ENCODE peak calls at places on chromosomes 6 and 20, in five cellular contexts. One of them, this sample, is unnamed.

GRCh38 chr20:10642859-10643559 is 30.8 kb downstream of the JAG1 start:
- DNase-seq in stomach: no peak
- DNase-seq in HepG2: no peak
- DNase-seq in sigmoid colon: no peak
- DNase-seq in transverse colon: no peak
- DNase-seq in this sample: no peak

GRCh38 chr6:102798631-102799030 is 1405.1 kb downstream of the GRIK2 start:
- DNase-seq in stomach: no peak
- DNase-seq in HepG2: no peak
- DNase-seq in sigmoid colon: no peak
- DNase-seq in transverse colon: no peak
- DNase-seq in this sample: no peak

GRCh38 chr6:71481801-71482200 is 193.2 kb downstream of the OGFRL1 start:
- DNase-seq in stomach: no peak
- DNase-seq in HepG2: no peak
- DNase-seq in sigmoid colon: no peak
- DNase-seq in transverse colon: no peak
- DNase-seq in this sample: no peak

GRCh38 chr20:40192083-40192482 is 497.0 kb downstream of the MAFB start:
- DNase-seq in stomach: no peak
- DNase-seq in HepG2: no peak
- DNase-seq in sigmoid colon: no peak
- DNase-seq in transverse colon: no peak
- DNase-seq in this sample: peak; percentile 22

GRCh38 chr20:24781061-24781980 is 167.7 kb upstream of the CST7 start:
- DNase-seq in stomach: no peak
- DNase-seq in HepG2: peak; percentile 39
- DNase-seq in sigmoid colon: peak; percentile 56
- DNase-seq in transverse colon: no peak
- DNase-seq in this sample: peak; percentile 19

GRCh38 chr6:14804444-14805210 is 441.2 kb upstream of the JARID2 start:
- DNase-seq in stomach: peak; percentile 77
- DNase-seq in HepG2: peak; percentile 54
- DNase-seq in sigmoid colon: peak; percentile 95
- DNase-seq in transverse colon: peak; percentile 93
- DNase-seq in this sample: peak; percentile 86

GRCh38 chr20:14401479-14402138 is 64.2 kb upstream of the FLRT3 start:
- DNase-seq in stomach: no peak
- DNase-seq in HepG2: no peak
- DNase-seq in sigmoid colon: no peak
- DNase-seq in transverse colon: no peak
- DNase-seq in this sample: no peak

GRCh38 chr6:97175806-97176205 is 107.2 kb downstream of the MMS22L start:
- DNase-seq in stomach: no peak
- DNase-seq in HepG2: no peak
- DNase-seq in sigmoid colon: no peak
- DNase-seq in transverse colon: no peak
- DNase-seq in this sample: peak; percentile 46

GRCh38 chr20:41029150-41029872 is 689 bp downstream of the TOP1 start:
- DNase-seq in stomach: no peak
- DNase-seq in HepG2: no peak
- DNase-seq in sigmoid colon: peak; percentile 68
- DNase-seq in transverse colon: peak; percentile 32
- DNase-seq in this sample: no peak

GRCh38 chr20:10604865-10605440 is 68.8 kb downstream of the JAG1 start:
- DNase-seq in stomach: no peak
- DNase-seq in HepG2: no peak
- DNase-seq in sigmoid colon: no peak
- DNase-seq in transverse colon: no peak
- DNase-seq in this sample: no peak

GRCh38 chr6:135941275-135941674 is 89.8 kb downstream of the PDE7B start:
- DNase-seq in stomach: no peak
- DNase-seq in HepG2: no peak
- DNase-seq in sigmoid colon: no peak
- DNase-seq in transverse colon: no peak
- DNase-seq in this sample: no peak

GRCh38 chr6:25061289-25061945 is 125.7 kb upstream of the RIPOR2 start:
- DNase-seq in stomach: no peak
- DNase-seq in HepG2: no peak
- DNase-seq in sigmoid colon: no peak
- DNase-seq in transverse colon: no peak
- DNase-seq in this sample: no peak

GRCh38 chr20:13008761-13009681 is at the start of gene SPTLC3:
- DNase-seq in stomach: peak; percentile 48
- DNase-seq in HepG2: peak; percentile 56
- DNase-seq in sigmoid colon: peak; percentile 73
- DNase-seq in transverse colon: peak; percentile 62
- DNase-seq in this sample: peak; percentile 72
- TF ChIP-seq POLR2AphosphoS5 in stomach: peak; percentile 10
- TF ChIP-seq POLR2AphosphoS5 in HepG2: peak; percentile 93
- TF ChIP-seq POLR2AphosphoS5 in sigmoid colon: peak; percentile 62
- TF ChIP-seq POLR2AphosphoS5 in transverse colon: peak; percentile 64
- TF ChIP-seq POLR2AphosphoS5 in this sample: peak; percentile 43

GRCh38 chr6:6008114-6008647 is 1.5 kb upstream of the NRN1 start:
- DNase-seq in stomach: no peak
- DNase-seq in HepG2: no peak
- DNase-seq in sigmoid colon: no peak
- DNase-seq in transverse colon: no peak
- DNase-seq in this sample: no peak

GRCh38 chr6:6005467-6006427 is 978 bp downstream of the NRN1 start:
- DNase-seq in stomach: no peak
- DNase-seq in HepG2: no peak
- DNase-seq in sigmoid colon: no peak
- DNase-seq in transverse colon: no peak
- DNase-seq in this sample: no peak

GRCh38 chr6:6006428-6007310 is at the start of gene NRN1:
- DNase-seq in stomach: no peak
- DNase-seq in HepG2: no peak
- DNase-seq in sigmoid colon: no peak
- DNase-seq in transverse colon: no peak
- DNase-seq in this sample: no peak

GRCh38 chr6:6007311-6008113 is 787 bp upstream of the NRN1 start:
- DNase-seq in stomach: no peak
- DNase-seq in HepG2: no peak
- DNase-seq in sigmoid colon: no peak
- DNase-seq in transverse colon: no peak
- DNase-seq in this sample: no peak

GRCh38 chr6:6008648-6009421 is 2.1 kb upstream of the NRN1 start:
- DNase-seq in stomach: peak; percentile 40
- DNase-seq in HepG2: peak; percentile 23
- DNase-seq in sigmoid colon: peak; percentile 79
- DNase-seq in transverse colon: peak; percentile 66
- DNase-seq in this sample: peak; percentile 57
- TF ChIP-seq EP300 in stomach: no peak
- TF ChIP-seq EP300 in HepG2: no peak
- TF ChIP-seq EP300 in sigmoid colon: no peak
- TF ChIP-seq EP300 in transverse colon: no peak
- TF ChIP-seq EP300 in this sample: no peak

DNA sequence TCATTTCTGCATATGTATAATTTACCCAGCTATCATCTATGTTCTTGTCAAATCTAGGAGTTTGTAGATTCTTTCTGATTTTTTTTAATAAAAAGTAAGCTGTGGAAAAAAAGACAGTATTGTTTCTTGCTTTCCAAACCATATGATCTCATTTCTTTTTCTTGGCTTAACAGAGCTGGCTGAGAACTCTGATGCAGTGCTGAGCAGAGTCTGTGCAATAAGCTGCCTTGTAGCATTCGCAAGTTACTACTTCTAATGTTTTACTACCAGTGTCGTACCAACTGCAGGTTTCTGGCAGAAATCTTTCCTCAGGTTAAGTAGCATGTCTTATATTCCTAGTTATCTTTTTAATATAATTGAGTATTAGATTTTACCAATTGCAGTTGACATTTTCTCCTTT is 15.6 kb downstream of the RRBP1 start:
- DNase-seq in stomach: no peak
- DNase-seq in HepG2: no peak
- DNase-seq in sigmoid colon: no peak
- DNase-seq in transverse colon: no peak
- DNase-seq in this sample: no peak
- H3K4me1 ChIP-seq in stomach: peaks cover 24% of the 10 kb centered on the region
- H3K4me1 ChIP-seq in HepG2: peaks cover 59% of the 10 kb centered on the region
- H3K4me1 ChIP-seq in sigmoid colon: peaks cover 10% of the 10 kb centered on the region
- H3K4me1 ChIP-seq in transverse colon: peaks cover 15% of the 10 kb centered on the region
- H3K4me1 ChIP-seq in this sample: peaks cover 15% of the 10 kb centered on the region

GRCh38 chr6:4253604-4254211 is 118.3 kb upstream of the ECI2 start:
- DNase-seq in stomach: peak; percentile 32
- DNase-seq in HepG2: peak; percentile 20
- DNase-seq in sigmoid colon: no peak
- DNase-seq in transverse colon: no peak
- DNase-seq in this sample: no peak
- TF ChIP-seq POLR2AphosphoS5 in stomach: peak; percentile 33
- TF ChIP-seq POLR2AphosphoS5 in HepG2: no peak
- TF ChIP-seq POLR2AphosphoS5 in sigmoid colon: no peak
- TF ChIP-seq POLR2AphosphoS5 in transverse colon: no peak
- TF ChIP-seq POLR2AphosphoS5 in this sample: no peak

DNA sequence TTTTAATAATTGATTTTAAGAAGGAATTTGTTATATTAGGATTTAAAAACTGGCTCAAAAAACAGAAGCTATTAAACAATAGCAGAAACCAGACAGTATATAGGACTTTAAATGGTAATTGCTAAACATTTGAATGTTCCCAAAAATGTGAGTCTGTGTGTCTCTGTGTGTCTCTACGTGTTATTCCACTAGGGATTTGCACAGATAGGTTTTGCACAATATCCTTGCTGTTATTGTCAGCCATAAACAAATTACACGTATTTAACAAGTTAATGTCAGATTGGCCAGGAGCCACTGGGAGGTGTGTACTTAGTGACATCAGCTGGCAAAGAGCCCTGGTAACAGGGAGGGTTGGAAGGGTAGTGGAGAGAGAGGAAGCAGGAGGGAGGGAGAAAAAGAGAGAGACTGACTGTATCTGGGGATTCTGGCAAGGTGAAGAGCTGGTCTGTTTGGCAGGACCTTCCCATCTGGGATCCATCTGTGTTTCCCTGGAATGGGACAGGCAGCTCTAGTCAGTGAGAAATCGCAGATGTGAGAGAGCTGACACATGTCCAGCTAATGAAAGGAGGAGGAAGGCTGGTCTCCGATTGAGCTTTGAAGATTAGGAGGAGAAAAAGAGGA is 72.2 kb downstream of the CBFA2T2 start:
- DNase-seq in stomach: peak; percentile 83
- DNase-seq in HepG2: peak; percentile 93
- DNase-seq in sigmoid colon: peak; percentile 96
- DNase-seq in transverse colon: peak; percentile 88
- DNase-seq in this sample: peak; percentile 41
- TF ChIP-seq EP300 in stomach: peak; percentile 51
- TF ChIP-seq EP300 in HepG2: no peak
- TF ChIP-seq EP300 in sigmoid colon: no peak
- TF ChIP-seq EP300 in transverse colon: peak; percentile 75
- TF ChIP-seq EP300 in this sample: no peak

GRCh38 chr20:62372042-62372993 is 5.2 kb upstream of the LAMA5 start:
- DNase-seq in stomach: no peak
- DNase-seq in HepG2: no peak
- DNase-seq in sigmoid colon: peak; percentile 92
- DNase-seq in transverse colon: no peak
- DNase-seq in this sample: peak; percentile 67
- H3K4me1 ChIP-seq in stomach: peaks cover 64% of the 10 kb centered on the region
- H3K4me1 ChIP-seq in HepG2: peaks cover 82% of the 10 kb centered on the region
- H3K4me1 ChIP-seq in sigmoid colon: peaks cover 92% of the 10 kb centered on the region
- H3K4me1 ChIP-seq in transverse colon: peaks cover 72% of the 10 kb centered on the region
- H3K4me1 ChIP-seq in this sample: peaks cover 73% of the 10 kb centered on the region

DNA sequence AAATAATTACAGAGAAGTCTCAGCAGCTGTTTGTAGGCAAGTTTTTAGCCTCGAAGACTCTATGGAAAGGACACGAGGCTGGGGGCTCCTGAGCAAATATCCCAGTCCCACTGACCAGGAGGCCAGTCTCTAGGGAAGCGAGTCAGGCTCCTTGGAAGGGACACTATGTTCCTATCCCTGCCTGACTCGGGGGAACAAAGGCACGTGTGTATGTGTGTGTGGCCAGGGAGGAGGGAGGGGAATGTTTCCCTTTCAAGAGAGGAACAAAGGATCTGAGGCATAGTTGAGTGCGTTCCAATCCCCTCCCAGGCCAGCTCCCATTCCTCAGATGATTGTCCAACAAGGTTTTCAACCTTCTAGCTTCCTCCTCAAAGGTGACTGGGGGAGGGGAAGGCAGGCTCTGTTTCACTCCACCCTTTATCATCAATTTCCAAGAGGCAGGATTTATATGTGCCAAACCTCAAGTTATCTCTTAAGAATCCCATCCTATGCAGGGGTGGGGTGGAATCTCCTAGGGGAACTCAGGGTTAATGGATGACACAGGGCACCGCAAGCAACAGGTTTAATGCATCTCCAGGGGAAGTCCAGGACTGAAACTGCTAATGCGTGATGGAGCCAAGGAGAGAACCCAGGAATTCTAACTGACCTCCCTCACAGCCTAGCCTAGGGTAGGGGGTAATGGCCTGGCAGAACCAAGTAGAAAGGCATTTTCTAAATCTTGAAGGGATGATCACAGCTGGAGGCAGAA is 9.9 kb downstream of the BCL2L1 start:
- DNase-seq in stomach: peak; percentile 92
- DNase-seq in HepG2: peak; percentile 95
- DNase-seq in sigmoid colon: peak; percentile 97
- DNase-seq in transverse colon: peak; percentile 82
- DNase-seq in this sample: no peak
- TF ChIP-seq POLR2AphosphoS5 in stomach: peak; percentile 96
- TF ChIP-seq POLR2AphosphoS5 in HepG2: peak; percentile 29
- TF ChIP-seq POLR2AphosphoS5 in sigmoid colon: peak; percentile 96
- TF ChIP-seq POLR2AphosphoS5 in transverse colon: peak; percentile 91
- TF ChIP-seq POLR2AphosphoS5 in this sample: peak; percentile 98

GRCh38 chr20:51461306-51461705 is 81.2 kb downstream of the NFATC2 start:
- DNase-seq in stomach: no peak
- DNase-seq in HepG2: no peak
- DNase-seq in sigmoid colon: no peak
- DNase-seq in transverse colon: no peak
- DNase-seq in this sample: no peak

GRCh38 chr20:51458751-51459439 is 83.6 kb downstream of the NFATC2 start:
- DNase-seq in stomach: no peak
- DNase-seq in HepG2: no peak
- DNase-seq in sigmoid colon: no peak
- DNase-seq in transverse colon: no peak
- DNase-seq in this sample: no peak

GRCh38 chr20:51462566-51463276 is 79.8 kb downstream of the NFATC2 start:
- DNase-seq in stomach: no peak
- DNase-seq in HepG2: no peak
- DNase-seq in sigmoid colon: peak; percentile 92
- DNase-seq in transverse colon: peak; percentile 55
- DNase-seq in this sample: peak; percentile 82

GRCh38 chr20:51460163-51460562 is 82.4 kb downstream of the NFATC2 start:
- DNase-seq in stomach: no peak
- DNase-seq in HepG2: no peak
- DNase-seq in sigmoid colon: no peak
- DNase-seq in transverse colon: no peak
- DNase-seq in this sample: no peak

DNA sequence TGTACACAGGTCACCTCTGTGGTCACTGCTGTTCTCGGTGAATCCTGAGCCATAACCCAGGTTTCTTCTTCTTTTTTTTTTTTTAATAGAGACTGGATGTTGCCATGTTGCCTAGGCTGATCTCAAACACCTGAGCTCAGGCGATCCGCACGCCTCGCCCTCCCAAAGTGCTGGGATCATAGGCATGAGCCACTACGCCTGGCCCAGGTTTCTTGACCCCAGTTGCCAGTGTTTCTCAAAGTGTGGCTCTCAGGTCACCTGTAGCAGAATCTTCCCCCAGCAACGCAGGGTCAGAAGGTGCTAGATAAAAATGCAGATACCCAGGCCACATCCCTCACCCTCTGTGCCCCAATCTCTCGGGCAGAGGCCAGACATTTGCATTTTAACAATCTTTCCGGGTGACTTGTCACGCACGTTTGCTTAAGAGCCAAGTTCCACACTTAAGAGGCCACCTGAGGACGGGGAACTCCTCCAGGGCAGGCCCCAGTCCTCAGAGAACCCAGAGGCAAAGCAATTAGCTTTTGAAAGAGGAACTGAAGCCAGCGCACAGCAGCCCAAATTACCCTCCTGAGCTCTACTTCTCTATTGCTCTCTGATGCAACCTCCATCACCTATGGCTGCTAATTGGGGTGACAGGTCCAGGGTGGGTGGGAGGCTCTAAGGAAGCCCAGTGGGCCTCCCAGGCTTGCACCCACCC is 81.8 kb downstream of the NFATC2 start:
- DNase-seq in stomach: no peak
- DNase-seq in HepG2: no peak
- DNase-seq in sigmoid colon: no peak
- DNase-seq in transverse colon: no peak
- DNase-seq in this sample: no peak
- TF ChIP-seq EP300 in stomach: no peak
- TF ChIP-seq EP300 in HepG2: no peak
- TF ChIP-seq EP300 in sigmoid colon: no peak
- TF ChIP-seq EP300 in transverse colon: no peak
- TF ChIP-seq EP300 in this sample: no peak